ENCODE peak calls at places on chromosomes 13 and 19, in seven cellular contexts. Q, N, Z, T, H, I and G are unnamed samples.

GRCh38 chr13:94427313-94427712 is 52.2 kb downstream of the DCT start:
- DNase-seq in Q (no peak), N (no peak), Z (no peak), T (no peak), H (no peak), I (no peak), G (no peak)

GRCh38 chr13:95457294-95457693 is 95.2 kb upstream of the CLDN10 start:
- DNase-seq in Q (no peak), N (no peak), Z (no peak), T (no peak), H (no peak), I (no peak), G (peak)

GRCh38 chr13:34749046-34749445 is 193.0 kb upstream of the NBEA start:
- DNase-seq in Q (no peak), N (no peak), Z (no peak), T (no peak), H (no peak), I (no peak), G (no peak)

GRCh38 chr19:1882089-1882785 is 3.1 kb downstream of the ABHD17A start:
- DNase-seq in Q (peak), N (peak), Z (no peak), T (no peak), H (no peak), I (no peak), G (no peak)

GRCh38 chr13:48994731-48995130 is 19.0 kb downstream of the FNDC3A start:
- DNase-seq in Q (no peak), N (peak), Z (no peak), T (peak), H (no peak), I (no peak), G (no peak)

GRCh38 chr13:74715718-74716117 is 581.5 kb upstream of the KLF12 start:
- DNase-seq in Q (no peak), N (no peak), Z (no peak), T (peak), H (no peak), I (no peak), G (no peak)

GRCh38 chr13:76523740-76524382 is 362.3 kb downstream of the KCTD12 start:
- DNase-seq in Q (no peak), N (no peak), Z (no peak), T (no peak), H (no peak), I (no peak), G (peak)

GRCh38 chr19:47492571-47493377 is 8.8 kb upstream of the KPTN start:
- DNase-seq in Q (no peak), N (no peak), Z (no peak), T (no peak), H (no peak), I (no peak), G (no peak)

GRCh38 chr19:2274937-2275535 is 6.9 kb downstream of the PEAK3 start:
- DNase-seq in Q (peak), N (peak), Z (no peak), T (peak), H (peak), I (no peak), G (peak)

GRCh38 chr19:41960973-41961372 is 1.9 kb upstream of the RABAC1 start:
- DNase-seq in Q (no peak), N (no peak), Z (no peak), T (no peak), H (no peak), I (no peak), G (no peak)

GRCh38 chr13:24627864-24628418 is 52.3 kb upstream of the ATP12A start:
- DNase-seq in Q (no peak), N (no peak), Z (no peak), T (no peak), H (no peak), I (no peak), G (no peak)

GRCh38 chr13:66574606-66575005 is 655.5 kb downstream of the PCDH9 start:
- DNase-seq in Q (no peak), N (no peak), Z (no peak), T (peak), H (no peak), I (no peak), G (no peak)

GRCh38 chr19:10271543-10272086 is 695 bp downstream of the ICAM1 start:
- DNase-seq in Q (peak), N (no peak), Z (no peak), T (peak), H (peak), I (no peak), G (peak)

GRCh38 chr13:40527914-40528313 is 138.5 kb downstream of the FOXO1 start:
- DNase-seq in Q (no peak), N (no peak), Z (no peak), T (no peak), H (no peak), I (no peak), G (no peak)

GRCh38 chr13:24627090-24627714 is 53.0 kb upstream of the ATP12A start:
- DNase-seq in Q (peak), N (no peak), Z (no peak), T (peak), H (no peak), I (no peak), G (no peak)

GRCh38 chr13:109874444-109874920 is 88.1 kb upstream of the IRS2 start:
- DNase-seq in Q (no peak), N (no peak), Z (no peak), T (no peak), H (no peak), I (no peak), G (no peak)

GRCh38 chr19:31633014-31633413 is 283.8 kb upstream of the TSHZ3 start:
- DNase-seq in Q (no peak), N (no peak), Z (no peak), T (no peak), H (no peak), I (no peak), G (no peak)

GRCh38 chr13:45595968-45596367 is 19.6 kb downstream of the ERICH6B start:
- DNase-seq in Q (peak), N (no peak), Z (no peak), T (no peak), H (no peak), I (no peak), G (no peak)

GRCh38 chr19:48760514-48761221 is 5.3 kb downstream of the FGF21 start:
- DNase-seq in Q (peak), N (no peak), Z (no peak), T (no peak), H (no peak), I (no peak), G (no peak)

GRCh38 chr19:3977242-3978143 is 6.6 kb upstream of the DAPK3 start:
- DNase-seq in Q (peak), N (no peak), Z (no peak), T (no peak), H (peak), I (no peak), G (no peak)

GRCh38 chr19:49110567-49110966 is 3.6 kb upstream of the LIN7B start:
- DNase-seq in Q (no peak), N (no peak), Z (no peak), T (no peak), H (no peak), I (no peak), G (no peak)

GRCh38 chr19:43763473-43763939 is 8.7 kb upstream of the SMG9 start:
- DNase-seq in Q (peak), N (no peak), Z (no peak), T (peak), H (no peak), I (no peak), G (peak)

GRCh38 chr13:86870388-86870966 is 800.7 kb upstream of the SLITRK5 start:
- DNase-seq in Q (peak), N (peak), Z (no peak), T (no peak), H (peak), I (no peak), G (peak)

GRCh38 chr13:99075268-99076191 is 97.7 kb upstream of the DOCK9 start:
- DNase-seq in Q (no peak), N (no peak), Z (no peak), T (no peak), H (peak), I (no peak), G (peak)

GRCh38 chr19:44776402-44777096 is 1.1 kb upstream of the CBLC start:
- DNase-seq in Q (no peak), N (no peak), Z (no peak), T (no peak), H (no peak), I (no peak), G (no peak)

GRCh38 chr13:60756306-60756705 is 359.3 kb downstream of the TDRD3 start:
- DNase-seq in Q (peak), N (no peak), Z (no peak), T (no peak), H (no peak), I (no peak), G (no peak)

GRCh38 chr19:45716314-45717130 is 14.2 kb downstream of the FBXO46 start:
- DNase-seq in Q (peak), N (peak), Z (no peak), T (no peak), H (no peak), I (no peak), G (no peak)

GRCh38 chr19:40933025-40933424 is 51.0 kb upstream of the CYP2A7 start:
- DNase-seq in Q (peak), N (no peak), Z (no peak), T (peak), H (no peak), I (no peak), G (no peak)

GRCh38 chr13:30581582-30581981 is 36.1 kb upstream of the USPL1 start:
- DNase-seq in Q (peak), N (peak), Z (no peak), T (peak), H (peak), I (no peak), G (peak)

GRCh38 chr19:40804783-40805242 is 5.8 kb downstream of the EGLN2 start:
- DNase-seq in Q (peak), N (no peak), Z (no peak), T (no peak), H (no peak), I (no peak), G (no peak)

GRCh38 chr13:100588350-100589177 is at the start of gene GGACT:
- DNase-seq in Q (peak), N (peak), Z (no peak), T (peak), H (peak), I (peak), G (peak)